ENCODE peak calls at places on chromosomes 1 and 21, in six cellular contexts. One of them, this sample, is unnamed.

GRCh38 chr1:221728037-221728505 is 13.8 kb downstream of the DUSP10 start:
- DNase-seq in sigmoid colon: no peak
- DNase-seq in GM23338: no peak
- DNase-seq in stomach: no peak
- DNase-seq in endothelial cell of umbilical vein: no peak
- DNase-seq in suprapubic skin: no peak
- DNase-seq in this sample: no peak

GRCh38 chr1:21764615-21765423 is 18.1 kb downstream of the USP48 start:
- DNase-seq in suprapubic skin: no peak
- DNase-seq in sigmoid colon: no peak
- DNase-seq in endothelial cell of umbilical vein: peak
- DNase-seq in stomach: peak
- DNase-seq in GM23338: peak
- DNase-seq in this sample: no peak

GRCh38 chr1:167882376-167882775 is 31.6 kb downstream of the ADCY10 start:
- DNase-seq in suprapubic skin: no peak
- DNase-seq in stomach: no peak
- DNase-seq in endothelial cell of umbilical vein: no peak
- DNase-seq in sigmoid colon: no peak
- DNase-seq in GM23338: no peak
- DNase-seq in this sample: no peak

GRCh38 chr1:101071470-101071886 is 45.9 kb upstream of the DPH5 start:
- DNase-seq in suprapubic skin: no peak
- DNase-seq in sigmoid colon: no peak
- DNase-seq in endothelial cell of umbilical vein: peak
- DNase-seq in GM23338: no peak
- DNase-seq in stomach: no peak
- DNase-seq in this sample: no peak

GRCh38 chr1:65958561-65959350 is 166.1 kb downstream of the PDE4B start:
- DNase-seq in sigmoid colon: no peak
- DNase-seq in stomach: no peak
- DNase-seq in GM23338: peak
- DNase-seq in suprapubic skin: no peak
- DNase-seq in endothelial cell of umbilical vein: peak
- DNase-seq in this sample: no peak

GRCh38 chr1:58971629-58972140 is 187.8 kb upstream of the JUN start:
- DNase-seq in GM23338: no peak
- DNase-seq in suprapubic skin: peak
- DNase-seq in sigmoid colon: peak
- DNase-seq in stomach: peak
- DNase-seq in endothelial cell of umbilical vein: no peak
- DNase-seq in this sample: no peak

GRCh38 chr1:162035241-162035640 is 11.6 kb upstream of the OLFML2B start:
- DNase-seq in stomach: no peak
- DNase-seq in suprapubic skin: no peak
- DNase-seq in sigmoid colon: no peak
- DNase-seq in GM23338: no peak
- DNase-seq in endothelial cell of umbilical vein: peak
- DNase-seq in this sample: no peak

GRCh38 chr1:232562855-232563510 is 67.0 kb downstream of the SIPA1L2 start:
- DNase-seq in stomach: no peak
- DNase-seq in suprapubic skin: no peak
- DNase-seq in sigmoid colon: no peak
- DNase-seq in endothelial cell of umbilical vein: no peak
- DNase-seq in GM23338: no peak
- DNase-seq in this sample: no peak

GRCh38 chr1:92399076-92399475 is 87.6 kb downstream of the GFI1 start:
- DNase-seq in GM23338: no peak
- DNase-seq in sigmoid colon: no peak
- DNase-seq in endothelial cell of umbilical vein: no peak
- DNase-seq in suprapubic skin: no peak
- DNase-seq in stomach: no peak
- DNase-seq in this sample: no peak

GRCh38 chr1:172530000-172530399 is 3.0 kb upstream of the SUCO start:
- DNase-seq in suprapubic skin: no peak
- DNase-seq in sigmoid colon: no peak
- DNase-seq in GM23338: no peak
- DNase-seq in endothelial cell of umbilical vein: no peak
- DNase-seq in stomach: no peak
- DNase-seq in this sample: no peak

GRCh38 chr1:172532700-172533510 is at the start of gene SUCO:
- DNase-seq in suprapubic skin: peak
- DNase-seq in stomach: peak
- DNase-seq in GM23338: peak
- DNase-seq in endothelial cell of umbilical vein: peak
- DNase-seq in sigmoid colon: peak
- DNase-seq in this sample: peak

GRCh38 chr1:172533511-172534116 is 664 bp downstream of the SUCO start:
- DNase-seq in stomach: peak
- DNase-seq in sigmoid colon: peak
- DNase-seq in suprapubic skin: peak
- DNase-seq in endothelial cell of umbilical vein: peak
- DNase-seq in GM23338: peak
- DNase-seq in this sample: no peak

GRCh38 chr1:172531412-172531811 is 1.5 kb upstream of the SUCO start:
- DNase-seq in GM23338: no peak
- DNase-seq in suprapubic skin: no peak
- DNase-seq in endothelial cell of umbilical vein: no peak
- DNase-seq in stomach: no peak
- DNase-seq in sigmoid colon: no peak
- DNase-seq in this sample: no peak

GRCh38 chr1:172531846-172532699 is 877 bp upstream of the SUCO start:
- DNase-seq in GM23338: peak
- DNase-seq in stomach: peak
- DNase-seq in endothelial cell of umbilical vein: peak
- DNase-seq in sigmoid colon: peak
- DNase-seq in suprapubic skin: peak
- DNase-seq in this sample: peak
- TF ChIP-seq POLR2AphosphoS5 in GM23338: peak
- TF ChIP-seq POLR2AphosphoS5 in stomach: peak
- TF ChIP-seq POLR2AphosphoS5 in endothelial cell of umbilical vein: peak
- TF ChIP-seq POLR2AphosphoS5 in sigmoid colon: peak
- TF ChIP-seq POLR2AphosphoS5 in suprapubic skin: no peak
- TF ChIP-seq POLR2AphosphoS5 in this sample: peak

DNA sequence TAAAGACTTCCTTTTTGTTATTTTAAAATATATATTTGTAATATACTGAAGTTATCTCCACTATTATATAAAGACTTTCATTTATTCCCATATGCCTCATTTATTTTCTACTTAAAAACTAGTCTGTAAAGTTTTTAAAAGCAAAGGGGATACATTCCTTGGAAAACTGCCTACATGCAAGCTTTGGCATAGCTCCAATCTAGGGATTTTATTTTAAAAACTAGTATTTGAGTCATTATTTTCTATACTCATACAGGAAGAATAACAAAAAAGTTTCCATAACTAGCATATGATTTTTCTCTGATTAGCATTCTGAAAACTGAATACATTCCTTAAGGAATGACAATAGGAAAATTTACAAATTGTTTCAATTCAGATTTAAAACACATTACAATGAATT is 88.9 kb downstream of the COL24A1 start:
- DNase-seq in sigmoid colon: no peak
- DNase-seq in GM23338: no peak
- DNase-seq in stomach: no peak
- DNase-seq in suprapubic skin: no peak
- DNase-seq in endothelial cell of umbilical vein: peak
- DNase-seq in this sample: no peak
- TF ChIP-seq CTCF in sigmoid colon: no peak
- TF ChIP-seq CTCF in GM23338: no peak
- TF ChIP-seq CTCF in stomach: no peak
- TF ChIP-seq CTCF in suprapubic skin: no peak
- TF ChIP-seq CTCF in endothelial cell of umbilical vein: no peak
- TF ChIP-seq CTCF in this sample: no peak

DNA sequence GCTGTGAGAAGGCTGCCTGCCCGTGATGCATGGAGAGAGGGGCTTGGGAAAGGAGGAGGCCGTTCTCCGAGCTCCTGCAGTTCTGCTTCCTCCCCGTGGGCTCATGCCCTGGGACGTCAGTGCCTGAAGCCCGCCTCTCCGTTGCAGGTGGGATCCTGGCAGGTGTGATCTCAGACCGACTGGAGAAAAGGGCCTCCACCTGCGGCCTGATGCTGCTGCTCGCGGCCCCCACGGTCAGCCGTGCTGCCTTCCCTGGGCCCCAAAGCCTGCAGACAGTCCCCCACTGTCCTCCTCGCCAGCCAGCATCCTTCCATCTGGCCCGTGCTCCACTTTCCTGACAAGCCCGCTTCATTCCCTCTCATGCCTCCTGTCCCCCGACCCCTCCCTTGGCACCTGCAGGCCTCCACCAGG is 50.9 kb downstream of the SLC37A1 start:
- DNase-seq in endothelial cell of umbilical vein: no peak
- DNase-seq in suprapubic skin: peak
- DNase-seq in GM23338: no peak
- DNase-seq in sigmoid colon: peak
- DNase-seq in stomach: peak
- DNase-seq in this sample: peak
- TF ChIP-seq POLR2AphosphoS5 in endothelial cell of umbilical vein: no peak
- TF ChIP-seq POLR2AphosphoS5 in suprapubic skin: no peak
- TF ChIP-seq POLR2AphosphoS5 in GM23338: no peak
- TF ChIP-seq POLR2AphosphoS5 in sigmoid colon: no peak
- TF ChIP-seq POLR2AphosphoS5 in stomach: no peak
- TF ChIP-seq POLR2AphosphoS5 in this sample: no peak

GRCh38 chr1:174262747-174263241 is 103.5 kb downstream of the RABGAP1L start:
- DNase-seq in suprapubic skin: no peak
- DNase-seq in stomach: no peak
- DNase-seq in GM23338: peak
- DNase-seq in sigmoid colon: no peak
- DNase-seq in endothelial cell of umbilical vein: peak
- DNase-seq in this sample: no peak
- TF ChIP-seq CTCF in suprapubic skin: no peak
- TF ChIP-seq CTCF in stomach: peak
- TF ChIP-seq CTCF in GM23338: peak
- TF ChIP-seq CTCF in sigmoid colon: peak
- TF ChIP-seq CTCF in endothelial cell of umbilical vein: peak
- TF ChIP-seq CTCF in this sample: peak

GRCh38 chr1:41381691-41382530 is 20.7 kb downstream of the FOXO6 start:
- DNase-seq in suprapubic skin: no peak
- DNase-seq in stomach: peak
- DNase-seq in GM23338: peak
- DNase-seq in sigmoid colon: peak
- DNase-seq in endothelial cell of umbilical vein: peak
- DNase-seq in this sample: peak
- TF ChIP-seq POLR2AphosphoS5 in suprapubic skin: no peak
- TF ChIP-seq POLR2AphosphoS5 in stomach: no peak
- TF ChIP-seq POLR2AphosphoS5 in GM23338: peak
- TF ChIP-seq POLR2AphosphoS5 in sigmoid colon: no peak
- TF ChIP-seq POLR2AphosphoS5 in endothelial cell of umbilical vein: peak
- TF ChIP-seq POLR2AphosphoS5 in this sample: no peak

GRCh38 chr1:105459759-105460158 is 1596.7 kb upstream of the PRMT6 start:
- DNase-seq in stomach: no peak
- DNase-seq in suprapubic skin: no peak
- DNase-seq in GM23338: no peak
- DNase-seq in endothelial cell of umbilical vein: no peak
- DNase-seq in sigmoid colon: no peak
- DNase-seq in this sample: no peak

GRCh38 chr1:105467549-105467948 is 1588.9 kb upstream of the PRMT6 start:
- DNase-seq in suprapubic skin: no peak
- DNase-seq in sigmoid colon: no peak
- DNase-seq in GM23338: no peak
- DNase-seq in stomach: no peak
- DNase-seq in endothelial cell of umbilical vein: no peak
- DNase-seq in this sample: no peak

GRCh38 chr1:105462308-105462707 is 1594.2 kb upstream of the PRMT6 start:
- DNase-seq in endothelial cell of umbilical vein: no peak
- DNase-seq in sigmoid colon: no peak
- DNase-seq in GM23338: no peak
- DNase-seq in suprapubic skin: no peak
- DNase-seq in stomach: no peak
- DNase-seq in this sample: no peak
- TF ChIP-seq CTCF in endothelial cell of umbilical vein: no peak
- TF ChIP-seq CTCF in sigmoid colon: no peak
- TF ChIP-seq CTCF in GM23338: peak
- TF ChIP-seq CTCF in suprapubic skin: no peak
- TF ChIP-seq CTCF in stomach: no peak
- TF ChIP-seq CTCF in this sample: no peak

DNA sequence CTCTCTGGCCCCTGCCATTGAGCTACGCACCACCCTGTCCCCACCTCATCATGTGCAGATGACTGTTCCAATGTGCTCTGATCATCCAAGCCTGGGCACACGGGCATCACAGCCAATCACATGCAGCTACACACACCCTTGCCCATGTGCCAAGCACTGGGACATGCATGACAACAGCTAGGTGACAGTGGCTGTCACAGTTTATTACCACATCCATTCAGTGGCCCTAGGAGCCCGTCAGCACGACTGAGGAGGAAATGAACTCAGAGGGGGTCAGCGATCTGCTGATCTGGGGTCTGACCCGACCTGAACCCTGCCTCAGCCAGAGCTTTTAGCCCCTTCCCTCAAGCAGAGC is 10.2 kb downstream of the SH3BGRL3 start:
- DNase-seq in suprapubic skin: no peak
- DNase-seq in GM23338: no peak
- DNase-seq in endothelial cell of umbilical vein: no peak
- DNase-seq in sigmoid colon: no peak
- DNase-seq in stomach: no peak
- DNase-seq in this sample: peak
- TF ChIP-seq POLR2AphosphoS5 in suprapubic skin: no peak
- TF ChIP-seq POLR2AphosphoS5 in GM23338: no peak
- TF ChIP-seq POLR2AphosphoS5 in endothelial cell of umbilical vein: no peak
- TF ChIP-seq POLR2AphosphoS5 in sigmoid colon: no peak
- TF ChIP-seq POLR2AphosphoS5 in stomach: no peak
- TF ChIP-seq POLR2AphosphoS5 in this sample: no peak

DNA sequence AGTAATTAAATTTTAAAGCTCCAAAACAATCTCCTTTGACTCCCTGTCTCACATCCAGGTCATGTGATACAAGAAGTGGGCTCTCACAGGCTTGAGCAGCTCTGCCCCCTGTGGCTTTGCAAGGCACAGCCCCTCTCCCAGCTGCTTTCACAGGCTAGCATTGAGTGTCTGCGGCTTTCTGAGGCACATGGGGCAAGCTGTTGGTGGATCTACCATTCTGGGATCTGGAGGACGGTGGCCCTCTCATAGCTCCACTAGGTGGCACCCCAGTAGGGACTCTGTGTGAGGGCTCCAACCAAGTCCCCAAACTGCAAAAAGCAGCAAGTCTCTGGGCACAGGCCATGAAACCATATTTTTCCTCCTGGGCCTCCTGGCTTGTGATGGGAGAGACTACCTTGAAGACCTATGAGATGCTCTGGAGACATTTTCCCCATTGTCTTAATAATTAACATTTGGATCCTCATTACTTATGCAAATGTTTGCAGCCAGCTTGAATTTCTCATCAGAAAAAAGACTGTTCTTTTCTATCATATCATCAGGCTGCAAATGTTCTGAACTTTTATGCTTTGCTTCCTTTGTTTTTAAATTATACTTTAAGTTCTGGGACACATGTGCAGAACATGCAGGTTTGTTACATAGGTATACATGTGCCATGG is 554.1 kb upstream of the OLFM3 start:
- DNase-seq in GM23338: peak
- DNase-seq in stomach: no peak
- DNase-seq in sigmoid colon: no peak
- DNase-seq in suprapubic skin: no peak
- DNase-seq in endothelial cell of umbilical vein: peak
- DNase-seq in this sample: no peak
- TF ChIP-seq CTCF in GM23338: peak
- TF ChIP-seq CTCF in stomach: no peak
- TF ChIP-seq CTCF in sigmoid colon: no peak
- TF ChIP-seq CTCF in suprapubic skin: no peak
- TF ChIP-seq CTCF in endothelial cell of umbilical vein: peak
- TF ChIP-seq CTCF in this sample: no peak